ENCODE peak calls at places on chromosomes 1 and 21, in four cellular contexts. U is activated CD8-positive, alpha-beta T cell treated with anti-CD3 and anti-CD28 coated beads, Interleukin-2, amount 10 ng/mL, durations not matched to agents 7 days and 5 days; V is left ventricle myocardium inferior; T is BE2C. Y is an unnamed sample.
A peak's percentile ranks its signal among the peaks of the same experiment; 100 is the strongest.

GRCh38 chr1:221772107-221772506 is 30.2 kb upstream of the DUSP10 start:
- DNase-seq in U (no peak), T (no peak), V (no peak), Y (no peak)

GRCh38 chr1:32500387-32501209 is 35.7 kb downstream of the ZBTB8B start:
- DNase-seq in V (peak; percentile 82), U (peak; percentile 26), T (peak; percentile 56), Y (peak; percentile 79)

GRCh38 chr1:167401260-167401873 is 117.0 kb downstream of the CD247 start:
- DNase-seq in T (peak; percentile 55), V (no peak), U (peak; percentile 73), Y (no peak)

GRCh38 chr1:204359474-204360255 is at the start of gene PLEKHA6:
- DNase-seq in V (peak; percentile 65), U (no peak), T (peak; percentile 92), Y (peak; percentile 56)

GRCh38 chr21:15005391-15005790 is 59.4 kb downstream of the NRIP1 start:
- DNase-seq in V (no peak), U (peak; percentile 53), T (no peak), Y (peak; percentile 47)

GRCh38 chr1:184854456-184855180 is 100.0 kb upstream of the EDEM3 start:
- DNase-seq in U (no peak), T (no peak), V (no peak), Y (no peak)

GRCh38 chr1:64653466-64653865 is 91.4 kb upstream of the RAVER2 start:
- DNase-seq in T (no peak), V (no peak), U (no peak), Y (no peak)

GRCh38 chr21:35840197-35840799 is 220.0 kb downstream of the SETD4 start:
- DNase-seq in U (peak; percentile 74), V (no peak), T (peak; percentile 51), Y (peak; percentile 48)

GRCh38 chr1:53587252-53587992 is 128.2 kb downstream of the DMRTB1 start:
- DNase-seq in U (no peak), T (no peak), V (no peak), Y (no peak)

GRCh38 chr1:30807318-30808066 is 49.9 kb upstream of the LAPTM5 start:
- DNase-seq in V (peak; percentile 47), U (no peak), T (peak; percentile 79), Y (peak; percentile 55)

GRCh38 chr1:182143825-182144661 is 82.5 kb upstream of the ZNF648 start:
- DNase-seq in V (peak; percentile 77), U (no peak), T (no peak), Y (peak; percentile 81)

GRCh38 chr1:202283991-202284390 is 57.7 kb downstream of the UBE2T start:
- DNase-seq in U (no peak), V (no peak), T (no peak), Y (no peak)

GRCh38 chr1:31872658-31873636 is 57.1 kb upstream of the SPOCD1 start:
- DNase-seq in V (no peak), T (no peak), U (peak; percentile 68), Y (no peak)

GRCh38 chr21:18340387-18340942 is 63.1 kb downstream of the TMPRSS15 start:
- DNase-seq in U (no peak), V (no peak), T (no peak), Y (no peak)

GRCh38 chr1:22053861-22054770 is 1.6 kb downstream of the CDC42 start:
- DNase-seq in U (no peak), V (no peak), T (no peak), Y (no peak)

GRCh38 chr1:44237721-44238457 is 24.6 kb downstream of the DMAP1 start:
- DNase-seq in T (peak; percentile 79), U (peak; percentile 65), V (no peak), Y (peak; percentile 42)

GRCh38 chr1:151443846-151444790 is 15.2 kb downstream of the POGZ start:
- DNase-seq in V (no peak), T (peak; percentile 81), U (peak; percentile 82), Y (peak; percentile 39)

GRCh38 chr1:61450454-61451213 is 274.3 kb downstream of the TM2D1 start:
- DNase-seq in T (no peak), U (no peak), V (peak; percentile 58), Y (peak; percentile 61)

GRCh38 chr21:42209801-42210479 is 9.0 kb upstream of the ABCG1 start:
- DNase-seq in T (no peak), U (no peak), V (no peak), Y (no peak)

GRCh38 chr1:29471487-29472313 is 235.4 kb downstream of the PTPRU start:
- DNase-seq in U (no peak), V (no peak), T (peak; percentile 92), Y (no peak)

GRCh38 chr1:201254625-201255469 is 28.5 kb upstream of the PKP1 start:
- DNase-seq in T (peak; percentile 83), U (peak; percentile 74), V (peak; percentile 56), Y (peak; percentile 44)

GRCh38 chr21:43719748-43720538 is 1.0 kb downstream of the PDXK start:
- DNase-seq in V (no peak), T (no peak), U (no peak), Y (no peak)

GRCh38 chr1:36562181-36562685 is 79.5 kb upstream of the CSF3R start:
- DNase-seq in U (no peak), V (no peak), T (no peak), Y (no peak)

GRCh38 chr1:204286323-204286714 is 72.5 kb upstream of the GOLT1A start:
- DNase-seq in U (no peak), T (no peak), V (no peak), Y (no peak)

GRCh38 chr1:27618341-27619067 is 14.6 kb upstream of the AHDC1 start:
- DNase-seq in U (peak; percentile 82), T (no peak), V (no peak), Y (no peak)

GRCh38 chr1:46489638-46490602 is at the start of gene DMBX1:
- DNase-seq in T (peak; percentile 22), V (no peak), U (peak; percentile 57), Y (no peak)

GRCh38 chr1:33137800-33138199 is 44.0 kb downstream of the TRIM62 start:
- DNase-seq in T (peak; percentile 52), U (peak; percentile 61), V (peak; percentile 44), Y (peak; percentile 64)

GRCh38 chr1:236534164-236534651 is 10.4 kb downstream of the LGALS8 start:
- DNase-seq in U (peak; percentile 31), V (no peak), T (no peak), Y (no peak)

GRCh38 chr1:223662943-223663342 is 2.6 kb downstream of the CAPN8 start:
- DNase-seq in V (no peak), U (no peak), T (no peak), Y (no peak)

GRCh38 chr1:15153842-15154479 is 414 bp downstream of the TMEM51 start:
- DNase-seq in T (peak; percentile 67), V (peak; percentile 70), U (peak; percentile 45), Y (peak; percentile 68)

GRCh38 chr21:45366931-45367401 is 38.0 kb upstream of the COL18A1 start:
- DNase-seq in V (peak; percentile 72), T (peak; percentile 75), U (no peak), Y (peak; percentile 87)

GRCh38 chr1:18299441-18300338 is 181.0 kb upstream of the KLHDC7A start:
- DNase-seq in V (no peak), T (no peak), U (peak; percentile 27), Y (no peak)

GRCh38 chr1:1550591-1551432 is 10.4 kb upstream of the TMEM240 start:
- DNase-seq in V (no peak), U (no peak), T (peak; percentile 66), Y (no peak)

GRCh38 chr1:32984090-32984828 is 19.6 kb upstream of the RNF19B start:
- DNase-seq in T (no peak), V (no peak), U (peak; percentile 55), Y (no peak)

GRCh38 chr1:85824066-85824835 is 116.0 kb upstream of the ZNHIT6 start:
- DNase-seq in V (no peak), U (no peak), T (no peak), Y (no peak)